ENCODE peak calls at places on chromosomes 16 and 17, in eight cellular contexts. H is H9, J is ELR, Y is left ventricle myocardium superior, N is kidney tubule cell, C is heart left ventricle, P is heart right ventricle, K is GOT3. T is an unnamed sample.

GRCh38 chr17:29111816-29112499 is 68.2 kb downstream of the MYO18A start:
- DNase-seq in H (peak; percentile 83), J (peak; percentile 71), Y (peak; percentile 80), N (peak; percentile 66), C (peak; percentile 78), P (peak; percentile 65), K (no peak), T (no peak)

GRCh38 chr16:1681032-1681431 is 3.0 kb downstream of the JPT2 start:
- DNase-seq in H (no peak), J (no peak), Y (no peak), N (no peak), C (no peak), P (no peak), K (no peak), T (no peak)

GRCh38 chr16:16143941-16144340 is 79.4 kb downstream of the ABCC6 start:
- DNase-seq in H (no peak), J (no peak), Y (peak; percentile 8), N (no peak), C (no peak), P (no peak), K (no peak), T (no peak)

GRCh38 chr17:49964539-49965521 is 4.2 kb upstream of the DLX4 start:
- DNase-seq in H (peak; percentile 88), J (no peak), Y (no peak), N (no peak), C (no peak), P (no peak), K (no peak), T (no peak)

GRCh38 chr17:42365136-42365535 is 23.1 kb downstream of the STAT3 start:
- DNase-seq in H (no peak), J (peak; percentile 77), Y (no peak), N (peak; percentile 75), C (no peak), P (no peak), K (no peak), T (no peak)

GRCh38 chr16:22321340-22322001 is 24.3 kb downstream of the POLR3E start:
- DNase-seq in H (peak; percentile 75), J (peak; percentile 70), Y (peak; percentile 79), N (peak; percentile 83), C (peak; percentile 68), P (peak; percentile 59), K (no peak), T (no peak)

GRCh38 chr17:6069611-6070279 is 434 bp upstream of the WSCD1 start:
- DNase-seq in H (no peak), J (no peak), Y (no peak), N (peak; percentile 30), C (no peak), P (no peak), K (no peak), T (no peak)

GRCh38 chr17:917391-917811 is 62.2 kb downstream of the NXN start:
- DNase-seq in H (no peak), J (peak; percentile 30), Y (peak; percentile 44), N (no peak), C (peak; percentile 40), P (peak; percentile 44), K (no peak), T (no peak)

GRCh38 chr17:28320215-28321061 is 1.4 kb downstream of the TMEM97 start:
- DNase-seq in H (no peak), J (no peak), Y (no peak), N (no peak), C (no peak), P (no peak), K (no peak), T (no peak)

GRCh38 chr17:45227101-45227591 is 5.5 kb downstream of the FMNL1 start:
- DNase-seq in H (no peak), J (peak; percentile 52), Y (peak; percentile 45), N (no peak), C (peak; percentile 49), P (no peak), K (no peak), T (no peak)

GRCh38 chr17:11506635-11507034 is 91.6 kb upstream of the DNAH9 start:
- DNase-seq in H (peak; percentile 75), J (no peak), Y (no peak), N (peak; percentile 14), C (no peak), P (no peak), K (no peak), T (no peak)

GRCh38 chr16:48101069-48101674 is 54.6 kb downstream of the ABCC12 start:
- DNase-seq in H (no peak), J (no peak), Y (no peak), N (no peak), C (no peak), P (no peak), K (no peak), T (no peak)

GRCh38 chr17:35486920-35487727 is 38.6 kb upstream of the SLFN13 start:
- DNase-seq in H (no peak), J (peak; percentile 59), Y (peak; percentile 67), N (peak; percentile 52), C (peak; percentile 60), P (peak; percentile 43), K (peak; percentile 26), T (no peak)

GRCh38 chr17:63819131-63819530 is 8.1 kb upstream of the PSMC5 start:
- DNase-seq in H (no peak), J (no peak), Y (no peak), N (peak; percentile 75), C (no peak), P (no peak), K (no peak), T (no peak)

GRCh38 chr17:28570716-28571254 is 539 bp downstream of the PIGS start:
- DNase-seq in H (peak; percentile 80), J (peak; percentile 52), Y (peak; percentile 44), N (peak; percentile 46), C (no peak), P (no peak), K (no peak), T (no peak)

GRCh38 chr16:65917466-65917865 is 449.0 kb upstream of the CDH5 start:
- DNase-seq in H (no peak), J (no peak), Y (no peak), N (no peak), C (no peak), P (no peak), K (no peak), T (no peak)

GRCh38 chr16:20821682-20822081 is 15.4 kb downstream of the REXO5 start:
- DNase-seq in H (no peak), J (no peak), Y (no peak), N (no peak), C (no peak), P (no peak), K (no peak), T (no peak)

GRCh38 chr17:43696891-43697290 is 35.2 kb upstream of the MEOX1 start:
- DNase-seq in H (no peak), J (no peak), Y (no peak), N (no peak), C (no peak), P (no peak), K (no peak), T (no peak)

GRCh38 chr16:53220585-53220984 is 165.8 kb downstream of the CHD9 start:
- DNase-seq in H (no peak), J (peak; percentile 43), Y (no peak), N (peak; percentile 16), C (no peak), P (peak; percentile 10), K (no peak), T (no peak)

GRCh38 chr17:40647549-40648325 is at the start of gene SMARCE1:
- DNase-seq in H (peak; percentile 81), J (peak; percentile 82), Y (peak; percentile 80), N (peak; percentile 83), C (peak; percentile 76), P (peak; percentile 74), K (peak; percentile 82), T (no peak)

GRCh38 chr16:57707331-57707730 is 12.7 kb downstream of the DRC7 start:
- DNase-seq in H (no peak), J (no peak), Y (no peak), N (no peak), C (no peak), P (no peak), K (no peak), T (no peak)

GRCh38 chr17:75845933-75846700 is 1.9 kb upstream of the UNC13D start:
- DNase-seq in H (peak; percentile 53), J (no peak), Y (peak; percentile 34), N (peak; percentile 34), C (no peak), P (no peak), K (no peak), T (no peak)

GRCh38 chr16:1973461-1974156 is 1.8 kb downstream of the TBL3 start:
- DNase-seq in H (no peak), J (no peak), Y (no peak), N (no peak), C (no peak), P (no peak), K (no peak), T (no peak)

GRCh38 chr17:6374271-6374691 is 60.6 kb downstream of the AIPL1 start:
- DNase-seq in H (no peak), J (peak; percentile 61), Y (no peak), N (peak; percentile 86), C (no peak), P (no peak), K (no peak), T (no peak)

GRCh38 chr17:80919331-80920284 is 72.0 kb upstream of the CHMP6 start:
- DNase-seq in H (no peak), J (no peak), Y (no peak), N (no peak), C (peak; percentile 38), P (no peak), K (no peak), T (no peak)

GRCh38 chr17:6163632-6164319 is 93.6 kb downstream of the WSCD1 start:
- DNase-seq in H (peak; percentile 26), J (no peak), Y (no peak), N (no peak), C (no peak), P (no peak), K (peak; percentile 14), T (no peak)

GRCh38 chr17:17425591-17425990 is 51.2 kb upstream of the MED9 start:
- DNase-seq in H (no peak), J (no peak), Y (no peak), N (no peak), C (peak; percentile 54), P (no peak), K (no peak), T (no peak)

GRCh38 chr17:79707931-79708891 is 22.5 kb upstream of the ENPP7 start:
- DNase-seq in H (peak; percentile 79), J (peak; percentile 57), Y (no peak), N (peak; percentile 48), C (no peak), P (peak; percentile 30), K (no peak), T (peak; percentile 7)

GRCh38 chr17:66747561-66748275 is 87.2 kb upstream of the CACNG5 start:
- DNase-seq in H (no peak), J (peak; percentile 93), Y (no peak), N (no peak), C (no peak), P (no peak), K (no peak), T (no peak)

GRCh38 chr16:67535201-67535600 is 6.6 kb downstream of the RIPOR1 start:
- DNase-seq in H (no peak), J (no peak), Y (peak; percentile 13), N (no peak), C (no peak), P (no peak), K (no peak), T (no peak)

GRCh38 chr17:52546990-52547389 is 388.5 kb upstream of the CA10 start:
- DNase-seq in H (no peak), J (no peak), Y (no peak), N (no peak), C (no peak), P (no peak), K (no peak), T (no peak)

GRCh38 chr17:39737761-39738567 is at the start of gene GRB7:
- DNase-seq in H (peak; percentile 86), J (no peak), Y (peak; percentile 64), N (peak; percentile 78), C (no peak), P (no peak), K (no peak), T (no peak)

GRCh38 chr17:72122668-72123495 is 2.1 kb downstream of the SOX9 start:
- DNase-seq in H (peak; percentile 67), J (peak; percentile 78), Y (peak; percentile 61), N (peak; percentile 63), C (no peak), P (no peak), K (peak; percentile 31), T (no peak)

GRCh38 chr17:64150237-64151015 is 20.5 kb upstream of the ERN1 start:
- DNase-seq in H (no peak), J (no peak), Y (no peak), N (no peak), C (no peak), P (no peak), K (no peak), T (no peak)

T was measured in Panc1.